ENCODE peak calls at places on chromosomes 1 and 21, in ten cellular contexts. W is AG10803; K is SK-N-SH; Z is D341Med; G is OCI-M1; S is iPS-NIHi11; U is activated CD4-positive, alpha-beta T cell treated with anti-CD3 and anti-CD28 coated beads for 36 hours; J is midbrain; V is fibroblast of lung; R is NCI-H1105. O is an unnamed sample.

GRCh38 chr1:159996653-159997052 is 35.1 kb downstream of the PIGM start:
- DNase-seq in W (peak; percentile 95), K (no peak), Z (no peak), G (no peak), S (no peak), U (no peak), J (no peak), V (peak; percentile 96), R (no peak), O (no peak)

GRCh38 chr1:35576061-35576765 is 3.1 kb downstream of the TFAP2E start:
- DNase-seq in W (peak; percentile 44), K (no peak), Z (no peak), G (peak; percentile 54), S (no peak), U (no peak), J (no peak), V (no peak), R (no peak), O (no peak)

GRCh38 chr21:44579833-44580144 is 615 bp downstream of the KRTAP10-5 start:
- DNase-seq in W (no peak), K (no peak), Z (no peak), G (no peak), S (no peak), U (no peak), J (no peak), V (no peak), R (no peak), O (no peak)

GRCh38 chr1:229192031-229192430 is 78.9 kb upstream of the RAB4A start:
- DNase-seq in W (peak; percentile 58), K (no peak), Z (no peak), G (peak; percentile 33), S (no peak), U (no peak), J (no peak), V (peak; percentile 34), R (no peak), O (no peak)

GRCh38 chr1:188715566-188715965 is 1762.1 kb downstream of the BRINP3 start:
- DNase-seq in W (no peak), K (no peak), Z (no peak), G (peak; percentile 31), S (peak; percentile 18), U (no peak), J (no peak), V (no peak), R (no peak), O (peak; percentile 35)

GRCh38 chr1:147534386-147534785 is 6.9 kb upstream of the BCL9 start:
- DNase-seq in W (peak; percentile 3), K (no peak), Z (no peak), G (no peak), S (no peak), U (no peak), J (no peak), V (peak; percentile 13), R (no peak), O (no peak)

GRCh38 chr1:7574121-7575040 is 196.7 kb upstream of the VAMP3 start:
- DNase-seq in W (no peak), K (no peak), Z (no peak), G (no peak), S (no peak), U (no peak), J (no peak), V (no peak), R (no peak), O (no peak)

GRCh38 chr1:171426645-171427044 is 58.7 kb upstream of the PRRC2C start:
- DNase-seq in W (no peak), K (no peak), Z (no peak), G (no peak), S (no peak), U (no peak), J (no peak), V (no peak), R (no peak), O (peak; percentile 42)

GRCh38 chr1:44714944-44715571 is 15.9 kb downstream of the RNU5D-1 start:
- DNase-seq in W (peak; percentile 75), K (peak; percentile 83), Z (peak; percentile 81), G (peak; percentile 88), S (peak; percentile 84), U (peak; percentile 79), J (peak; percentile 78), V (peak; percentile 56), R (peak; percentile 71), O (peak; percentile 88)

GRCh38 chr1:167791281-167792209 is 69.8 kb downstream of the MPZL1 start:
- DNase-seq in W (peak; percentile 100), K (no peak), Z (peak; percentile 76), G (no peak), S (no peak), U (no peak), J (no peak), V (peak; percentile 87), R (no peak), O (peak; percentile 88)

GRCh38 chr1:161367684-161368398 is at the start of gene CFAP126:
- DNase-seq in W (peak; percentile 62), K (peak; percentile 57), Z (peak; percentile 87), G (peak; percentile 82), S (peak; percentile 88), U (peak; percentile 60), J (peak; percentile 72), V (peak; percentile 81), R (peak; percentile 66), O (peak; percentile 78)

GRCh38 chr1:234532511-234532922 is 53.5 kb upstream of the TARBP1 start:
- DNase-seq in W (peak; percentile 43), K (no peak), Z (no peak), G (peak; percentile 68), S (no peak), U (no peak), J (peak; percentile 72), V (no peak), R (no peak), O (no peak)

GRCh38 chr1:9008236-9008635 is 18.0 kb downstream of the SLC2A7 start:
- DNase-seq in W (no peak), K (no peak), Z (no peak), G (no peak), S (no peak), U (no peak), J (no peak), V (no peak), R (no peak), O (no peak)

GRCh38 chr1:79391896-79392295 is 385.4 kb upstream of the ADGRL4 start:
- DNase-seq in W (no peak), K (no peak), Z (no peak), G (no peak), S (no peak), U (no peak), J (no peak), V (no peak), R (no peak), O (no peak)

O was measured in NCI-H82.